ENCODE peak calls at places on chromosomes 13 and 19, in ten cellular contexts. K is neural crest cell, P is pancreas, S is B cell, B is brain microvascular endothelial cell, I is IMR-90, O is Calu3, E is transverse colon, N is MCF 10A, Q is BJ. W is an unnamed sample.

GRCh38 chr13:99981115-99982020 is at the start of gene ZIC2:
- DNase-seq in K (no peak), P (no peak), S (no peak), B (peak), I (no peak), O (peak), E (no peak), N (peak), Q (no peak), W (no peak)

GRCh38 chr13:20462533-20462915 is 63.1 kb downstream of the CRYL1 start:
- DNase-seq in K (no peak), P (no peak), S (no peak), B (no peak), I (no peak), O (no peak), E (no peak), N (no peak), Q (no peak), W (no peak)

GRCh38 chr19:55703790-55704215 is 28.8 kb downstream of the EPN1 start:
- DNase-seq in K (peak), P (no peak), S (no peak), B (no peak), I (no peak), O (no peak), E (peak), N (no peak), Q (no peak), W (no peak)

GRCh38 chr13:42445354-42445753 is 128.6 kb upstream of the TNFSF11 start:
- DNase-seq in K (no peak), P (no peak), S (no peak), B (no peak), I (no peak), O (no peak), E (no peak), N (no peak), Q (no peak), W (no peak)

GRCh38 chr13:41458187-41458938 is 1.0 kb downstream of the RGCC start:
- DNase-seq in K (peak), P (peak), S (peak), B (no peak), I (peak), O (peak), E (peak), N (peak), Q (no peak), W (peak)

GRCh38 chr13:55199132-55199531 is 1941.6 kb upstream of the PRR20A start:
- DNase-seq in K (no peak), P (no peak), S (no peak), B (no peak), I (no peak), O (no peak), E (no peak), N (peak), Q (no peak), W (no peak)

GRCh38 chr13:65784088-65784816 is 1445.9 kb downstream of the PCDH9 start:
- DNase-seq in K (no peak), P (no peak), S (no peak), B (no peak), I (no peak), O (no peak), E (no peak), N (no peak), Q (no peak), W (no peak)

GRCh38 chr13:51681037-51681678 is 96.9 kb downstream of the WDFY2 start:
- DNase-seq in K (no peak), P (no peak), S (no peak), B (peak), I (peak), O (no peak), E (no peak), N (peak), Q (peak), W (no peak)

GRCh38 chr13:43153436-43154082 is 130.2 kb downstream of the DNAJC15 start:
- DNase-seq in K (no peak), P (no peak), S (no peak), B (peak), I (peak), O (peak), E (no peak), N (peak), Q (peak), W (no peak)

GRCh38 chr13:57582032-57582431 is 49.5 kb upstream of the PCDH17 start:
- DNase-seq in K (no peak), P (no peak), S (no peak), B (no peak), I (no peak), O (no peak), E (no peak), N (peak), Q (no peak), W (no peak)

GRCh38 chr13:94249512-94249911 is 230.0 kb downstream of the DCT start:
- DNase-seq in K (no peak), P (no peak), S (no peak), B (peak), I (peak), O (no peak), E (no peak), N (peak), Q (peak), W (no peak)

GRCh38 chr13:29523199-29523931 is 72.1 kb downstream of the SLC7A1 start:
- DNase-seq in K (no peak), P (no peak), S (no peak), B (peak), I (no peak), O (no peak), E (no peak), N (no peak), Q (no peak), W (no peak)

GRCh38 chr13:27650312-27650711 is 28.6 kb downstream of the POLR1D start:
- DNase-seq in K (no peak), P (no peak), S (no peak), B (no peak), I (no peak), O (no peak), E (no peak), N (no peak), Q (no peak), W (no peak)

GRCh38 chr19:35236638-35237400 is 8.3 kb upstream of the FAM187B start:
- DNase-seq in K (no peak), P (no peak), S (peak), B (no peak), I (no peak), O (no peak), E (peak), N (peak), Q (no peak), W (no peak)

GRCh38 chr19:13492128-13492527 is 14.2 kb downstream of the CACNA1A start:
- DNase-seq in K (no peak), P (no peak), S (no peak), B (peak), I (peak), O (no peak), E (no peak), N (peak), Q (peak), W (no peak)

GRCh38 chr19:20164456-20164855 is 2.6 kb upstream of the ZNF486 start:
- DNase-seq in K (no peak), P (no peak), S (no peak), B (no peak), I (no peak), O (no peak), E (no peak), N (no peak), Q (no peak), W (no peak)

GRCh38 chr19:20167020-20167644 is at the start of gene ZNF486:
- DNase-seq in K (peak), P (peak), S (peak), B (peak), I (peak), O (no peak), E (peak), N (no peak), Q (peak), W (peak)

GRCh38 chr19:20165971-20166592 is 932 bp upstream of the ZNF486 start:
- DNase-seq in K (no peak), P (peak), S (no peak), B (no peak), I (no peak), O (no peak), E (no peak), N (no peak), Q (no peak), W (no peak)

GRCh38 chr19:20162821-20163220 is 4.2 kb upstream of the ZNF486 start:
- DNase-seq in K (no peak), P (no peak), S (peak), B (no peak), I (no peak), O (no peak), E (no peak), N (no peak), Q (no peak), W (no peak)
- TF ChIP-seq CTCF in K (no peak), P (no peak), S (no peak), B (no peak), I (no peak), O (no peak), E (no peak), N (no peak), Q (no peak), W (no peak)

DNA sequence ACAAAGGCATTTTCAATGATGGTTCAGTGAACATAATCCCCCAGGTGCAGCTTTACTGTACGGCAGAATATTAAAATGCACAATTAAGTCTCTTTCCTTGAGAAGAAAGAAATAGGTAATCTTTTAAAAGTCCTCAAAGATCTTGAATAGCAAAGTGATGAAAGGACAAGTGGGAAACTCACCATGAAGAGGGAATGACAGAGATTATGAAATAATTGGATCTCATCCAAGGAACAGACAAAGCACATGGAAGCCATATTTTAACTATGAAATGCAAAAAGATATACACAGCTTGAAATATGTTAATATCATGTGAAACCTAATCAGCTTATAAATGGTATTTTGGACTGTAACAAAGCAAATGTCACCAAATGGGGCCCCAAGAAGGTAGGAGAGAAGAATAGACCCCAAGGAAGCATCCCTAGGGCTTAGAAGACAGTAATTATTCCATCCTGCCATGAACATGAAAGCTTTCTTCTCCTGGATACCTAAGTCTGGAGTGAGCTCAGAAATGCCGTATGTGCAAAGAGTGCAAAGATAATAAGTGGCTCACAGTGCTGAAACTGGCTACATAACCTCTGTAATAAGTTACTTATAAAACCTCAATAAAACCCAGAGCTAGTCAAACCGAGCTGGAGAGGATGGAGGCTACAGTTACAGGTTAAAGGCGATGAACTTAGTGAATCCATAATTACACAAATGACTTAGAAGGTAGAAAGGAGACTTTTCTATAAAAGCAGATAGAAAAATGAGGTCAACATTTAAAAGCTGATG is 34.6 kb downstream of the DCLK1 start:
- DNase-seq in K (no peak), P (no peak), S (no peak), B (no peak), I (no peak), O (no peak), E (no peak), N (peak), Q (no peak), W (no peak)
- TF ChIP-seq CTCF in K (no peak), P (no peak), S (no peak), B (no peak), I (no peak), O (no peak), E (no peak), N (no peak), Q (no peak), W (no peak)

GRCh38 chr19:18320865-18321728 is 1.8 kb downstream of the LSM4 start:
- DNase-seq in K (no peak), P (no peak), S (no peak), B (no peak), I (no peak), O (no peak), E (peak), N (no peak), Q (no peak), W (no peak)

GRCh38 chr19:18321729-18322091 is 1.2 kb downstream of the LSM4 start:
- DNase-seq in K (no peak), P (no peak), S (no peak), B (no peak), I (peak), O (no peak), E (no peak), N (no peak), Q (no peak), W (no peak)

GRCh38 chr19:18322318-18322758 is 538 bp downstream of the LSM4 start:
- DNase-seq in K (peak), P (no peak), S (peak), B (peak), I (peak), O (peak), E (peak), N (peak), Q (no peak), W (peak)

GRCh38 chr19:18319591-18320135 is 3.2 kb downstream of the LSM4 start:
- DNase-seq in K (no peak), P (peak), S (no peak), B (no peak), I (no peak), O (no peak), E (peak), N (no peak), Q (no peak), W (no peak)

GRCh38 chr19:18322759-18323460 is at the start of gene LSM4:
- DNase-seq in K (peak), P (peak), S (peak), B (peak), I (peak), O (peak), E (peak), N (peak), Q (peak), W (peak)
- TF ChIP-seq CTCF in K (peak), P (no peak), S (peak), B (peak), I (peak), O (no peak), E (no peak), N (peak), Q (peak), W (peak)

GRCh38 chr19:38373907-38374331 is 452 bp upstream of the PSMD8 start:
- DNase-seq in K (no peak), P (no peak), S (no peak), B (no peak), I (no peak), O (no peak), E (no peak), N (no peak), Q (no peak), W (no peak)

GRCh38 chr19:38375098-38375493 is 725 bp downstream of the PSMD8 start:
- DNase-seq in K (peak), P (no peak), S (no peak), B (no peak), I (peak), O (no peak), E (no peak), N (no peak), Q (no peak), W (no peak)

GRCh38 chr19:38376576-38376975 is 2.2 kb downstream of the PSMD8 start:
- DNase-seq in K (no peak), P (no peak), S (no peak), B (no peak), I (no peak), O (no peak), E (no peak), N (no peak), Q (no peak), W (no peak)

GRCh38 chr19:38375748-38376147 is 1.4 kb downstream of the PSMD8 start:
- DNase-seq in K (no peak), P (no peak), S (no peak), B (no peak), I (peak), O (no peak), E (no peak), N (no peak), Q (no peak), W (no peak)

GRCh38 chr19:38374332-38375097 is at the start of gene PSMD8:
- DNase-seq in K (peak), P (peak), S (peak), B (peak), I (peak), O (peak), E (peak), N (peak), Q (peak), W (peak)
- TF ChIP-seq CTCF in K (peak), P (no peak), S (peak), B (peak), I (peak), O (peak), E (no peak), N (no peak), Q (peak), W (peak)